ENCODE peak calls at places on chromosomes 5 and 9, in five cellular contexts. X is bronchial epithelial cell, L is astrocyte, I is aorta, V is left ventricle myocardium inferior. F is an unnamed sample.

GRCh38 chr5:19928556-19929421 is 59.2 kb downstream of the CDH18 start:
- DNase-seq in X (peak), L (peak), I (no peak), V (no peak), F (no peak)

GRCh38 chr5:8686707-8687106 is 817.8 kb downstream of the MTRR start:
- DNase-seq in X (no peak), L (peak), I (no peak), V (no peak), F (no peak)

GRCh38 chr9:116549061-116549664 is 137.9 kb upstream of the TRIM32 start:
- DNase-seq in X (peak), L (peak), I (peak), V (peak), F (no peak)

GRCh38 chr9:16206560-16206959 is 653.7 kb downstream of the CCDC171 start:
- DNase-seq in X (no peak), L (no peak), I (no peak), V (no peak), F (no peak)

GRCh38 chr5:69295088-69295754 is 37.4 kb downstream of the CCDC125 start:
- DNase-seq in X (peak), L (peak), I (no peak), V (no peak), F (no peak)

GRCh38 chr5:150491876-150492275 is 16.1 kb upstream of the NDST1 start:
- DNase-seq in X (no peak), L (no peak), I (no peak), V (no peak), F (no peak)

GRCh38 chr5:170312666-170313065 is 15.1 kb upstream of the LCP2 start:
- DNase-seq in X (peak), L (peak), I (peak), V (no peak), F (no peak)

GRCh38 chr9:126624912-126625311 is 11.2 kb downstream of the LMX1B start:
- DNase-seq in X (no peak), L (no peak), I (no peak), V (no peak), F (no peak)

GRCh38 chr9:128946945-128947422 is 419 bp downstream of the DOLK start:
- DNase-seq in X (no peak), L (peak), I (peak), V (no peak), F (no peak)

GRCh38 chr9:107170801-107171200 is 112.3 kb upstream of the RAD23B start:
- DNase-seq in X (no peak), L (no peak), I (no peak), V (no peak), F (no peak)

GRCh38 chr5:145062280-145062679 is 772.9 kb downstream of the PRELID2 start:
- DNase-seq in X (no peak), L (peak), I (no peak), V (no peak), F (no peak)

GRCh38 chr5:149002761-149003689 is 59.8 kb downstream of the SH3TC2 start:
- DNase-seq in X (peak), L (peak), I (no peak), V (no peak), F (no peak)

GRCh38 chr5:1540831-1541661 is 17.3 kb upstream of the LPCAT1 start:
- DNase-seq in X (no peak), L (no peak), I (peak), V (no peak), F (peak)

GRCh38 chr5:116632890-116633289 is 58.3 kb upstream of the SEMA6A start:
- DNase-seq in X (peak), L (no peak), I (no peak), V (no peak), F (no peak)

GRCh38 chr9:121930970-121931369 is 162.1 kb downstream of the TTLL11 start:
- DNase-seq in X (no peak), L (no peak), I (no peak), V (no peak), F (no peak)

GRCh38 chr5:122906768-122907167 is 61.4 kb downstream of the SNX24 start:
- DNase-seq in X (no peak), L (peak), I (peak), V (no peak), F (no peak)

DNA sequence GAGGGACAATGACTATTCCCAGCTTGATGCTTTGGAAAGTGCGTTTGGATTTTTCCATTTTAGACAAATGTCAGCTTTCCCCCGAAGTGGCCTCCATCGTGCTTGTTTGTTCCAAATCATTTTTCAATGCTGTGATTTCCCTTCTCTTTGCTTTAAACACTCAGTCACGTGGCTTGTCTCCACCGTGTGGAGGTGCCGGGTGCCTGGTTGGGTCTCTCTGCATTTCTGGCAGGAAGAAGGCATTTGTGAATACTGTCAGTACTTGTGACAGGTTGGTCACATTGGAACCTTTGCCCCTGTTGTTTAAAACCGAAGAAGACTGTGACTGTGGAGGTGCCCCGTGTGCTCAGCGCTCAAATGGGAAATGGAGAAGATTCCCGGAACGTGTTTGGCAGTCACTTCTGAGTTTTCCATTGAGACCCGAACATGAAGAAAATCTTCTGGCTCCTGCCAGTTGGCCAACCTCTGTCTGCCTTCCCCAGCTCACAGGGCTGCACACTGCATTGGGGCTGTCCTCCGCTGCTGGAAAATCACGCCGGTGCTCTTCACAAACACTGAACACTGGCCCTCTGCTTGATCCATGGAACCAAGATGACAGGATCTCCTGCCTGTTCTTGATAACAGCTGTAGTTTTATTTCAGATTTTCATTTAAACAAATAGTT is 74.6 kb downstream of the LMNB1 start:
- DNase-seq in X (no peak), L (no peak), I (no peak), V (no peak), F (no peak)
- H3K4me3 ChIP-seq in X (no peak), L (no peak), I (no peak), V (peak), F (no peak)

GRCh38 chr5:131321066-131321465 is 57.2 kb downstream of the CDC42SE2 start:
- DNase-seq in X (no peak), L (no peak), I (no peak), V (no peak), F (no peak)

GRCh38 chr5:131324311-131324710 is 60.5 kb downstream of the CDC42SE2 start:
- DNase-seq in X (no peak), L (no peak), I (no peak), V (no peak), F (no peak)

GRCh38 chr5:131318455-131318854 is 54.6 kb downstream of the CDC42SE2 start:
- DNase-seq in X (no peak), L (no peak), I (no peak), V (no peak), F (no peak)

GRCh38 chr5:131322926-131323325 is 59.1 kb downstream of the CDC42SE2 start:
- DNase-seq in X (peak), L (no peak), I (no peak), V (no peak), F (no peak)

DNA sequence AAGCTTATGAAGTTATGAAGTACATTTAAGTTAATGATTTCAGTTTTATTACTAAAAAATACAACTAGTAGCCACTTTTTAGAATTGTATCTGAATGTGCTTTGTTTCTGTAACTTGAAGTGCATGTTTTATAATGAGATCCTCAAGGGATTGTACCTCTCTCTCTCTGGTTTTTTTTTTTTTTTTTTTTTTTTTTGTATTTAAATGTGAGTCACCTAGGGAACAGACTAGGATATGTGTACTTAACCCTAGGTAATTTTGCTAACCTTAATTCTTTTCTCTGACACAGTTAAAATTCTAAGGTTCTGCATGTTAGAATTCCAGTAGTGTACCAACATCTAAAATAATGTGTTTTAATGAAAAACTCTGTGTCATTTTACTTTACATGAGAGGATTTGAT is 59.5 kb downstream of the CDC42SE2 start:
- DNase-seq in X (peak), L (no peak), I (no peak), V (no peak), F (no peak)
- H3K4me3 ChIP-seq in X (no peak), L (no peak), I (no peak), V (no peak), F (no peak)

DNA sequence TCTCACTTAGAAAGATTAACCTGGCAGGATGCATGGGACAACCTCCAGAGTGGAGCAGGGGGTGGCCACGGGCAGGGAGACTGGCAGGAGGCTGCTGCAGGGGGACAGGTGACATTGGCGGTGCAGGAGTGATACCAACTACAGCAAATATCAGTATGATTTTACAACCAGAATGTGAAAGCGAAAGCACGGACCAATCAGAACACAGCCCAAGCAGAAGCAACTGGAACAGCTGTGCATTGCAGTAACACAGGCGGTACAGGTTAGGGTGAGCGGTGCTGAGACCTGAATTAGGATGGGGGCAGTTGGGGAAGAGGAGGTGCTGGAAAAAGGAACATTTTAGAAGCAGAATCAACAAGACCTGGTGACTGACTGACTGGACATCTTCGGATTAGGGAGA is 29.3 kb downstream of the POLR1E start:
- DNase-seq in X (no peak), L (no peak), I (no peak), V (no peak), F (no peak)
- H3K4me3 ChIP-seq in X (no peak), L (no peak), I (no peak), V (no peak), F (no peak)

GRCh38 chr9:2816476-2817141 is 27.3 kb downstream of the PUM3 start:
- DNase-seq in X (peak), L (peak), I (peak), V (no peak), F (no peak)
- H3K4me3 ChIP-seq in X (no peak), L (no peak), I (no peak), V (no peak), F (no peak)

GRCh38 chr9:127770905-127771569 is 7.4 kb downstream of the SH2D3C start:
- DNase-seq in X (peak), L (peak), I (peak), V (peak), F (peak)

GRCh38 chr9:127772603-127773002 is 5.9 kb downstream of the SH2D3C start:
- DNase-seq in X (no peak), L (no peak), I (no peak), V (no peak), F (no peak)

GRCh38 chr9:127769985-127770904 is 8.2 kb downstream of the SH2D3C start:
- DNase-seq in X (no peak), L (no peak), I (no peak), V (no peak), F (peak)

GRCh38 chr9:127773245-127773644 is 5.2 kb downstream of the SH2D3C start:
- DNase-seq in X (no peak), L (no peak), I (no peak), V (no peak), F (no peak)

GRCh38 chr9:127771570-127772189 is 6.8 kb downstream of the SH2D3C start:
- DNase-seq in X (no peak), L (no peak), I (no peak), V (no peak), F (no peak)
- H3K4me3 ChIP-seq in X (peak), L (peak), I (no peak), V (peak), F (peak)

F was measured in spleen.